ENCODE peak calls at places on chromosome 7, in four cellular contexts. E is K562, B is SK-N-SH, U is HepG2. K is an unnamed sample.

GRCh38 chr7:81484266-81484665 is 285.6 kb downstream of the HGF start:
- DNase-seq in B (no peak), U (peak), E (no peak), K (no peak)

GRCh38 chr7:134458341-134458805 is 527 bp downstream of the AKR1B1 start:
- DNase-seq in E (no peak), B (peak), U (peak), K (no peak)

GRCh38 chr7:41156268-41156667 is 546.6 kb downstream of the INHBA start:
- DNase-seq in E (no peak), B (no peak), U (no peak), K (no peak)

GRCh38 chr7:92837214-92837749 is 909 bp upstream of the CDK6 start:
- DNase-seq in E (peak), B (peak), U (peak), K (no peak)

GRCh38 chr7:140899883-140900282 is 24.8 kb downstream of the BRAF start:
- DNase-seq in B (peak), U (peak), E (no peak), K (no peak)

GRCh38 chr7:43204081-43204480 is 91.6 kb downstream of the HECW1 start:
- DNase-seq in B (no peak), E (no peak), U (no peak), K (no peak)

GRCh38 chr7:122748195-122748594 is 45.5 kb upstream of the RNF148 start:
- DNase-seq in B (no peak), U (no peak), E (no peak), K (no peak)

GRCh38 chr7:33039905-33040292 is 22.7 kb downstream of the NT5C3A start:
- DNase-seq in E (no peak), U (no peak), B (no peak), K (no peak)

GRCh38 chr7:98148607-98149006 is 41.9 kb downstream of the LMTK2 start:
- DNase-seq in U (no peak), B (no peak), E (no peak), K (no peak)

GRCh38 chr7:98354511-98355249 is 46.2 kb downstream of the BAIAP2L1 start:
- DNase-seq in U (peak), E (no peak), B (no peak), K (peak)

GRCh38 chr7:83798489-83798888 is 149.6 kb upstream of the SEMA3E start:
- DNase-seq in U (no peak), B (no peak), E (no peak), K (no peak)

DNA sequence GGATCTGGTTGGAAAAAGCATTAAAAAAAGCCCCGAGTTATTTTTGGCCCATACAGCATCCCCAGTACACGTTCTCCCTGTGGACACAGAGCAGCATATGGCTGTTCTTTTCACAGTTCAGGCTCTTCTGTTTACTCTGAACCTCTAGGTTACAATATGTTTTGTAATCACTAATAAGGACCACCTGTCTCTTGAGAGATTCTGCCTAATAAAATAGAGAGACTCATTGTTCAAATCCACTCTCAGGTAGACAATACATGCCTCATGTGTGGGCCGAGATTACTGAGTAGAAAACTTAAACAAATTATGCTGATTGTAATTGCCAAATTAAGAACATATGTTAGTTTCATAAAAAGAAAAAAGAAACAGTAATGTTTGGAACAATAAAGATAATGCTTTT is 647.7 kb downstream of the GRM8 start:
- DNase-seq in U (no peak), E (no peak), B (peak), K (no peak)
- TF ChIP-seq ELF1 in U (no peak), E (no peak), B (no peak), K (no peak)

DNA sequence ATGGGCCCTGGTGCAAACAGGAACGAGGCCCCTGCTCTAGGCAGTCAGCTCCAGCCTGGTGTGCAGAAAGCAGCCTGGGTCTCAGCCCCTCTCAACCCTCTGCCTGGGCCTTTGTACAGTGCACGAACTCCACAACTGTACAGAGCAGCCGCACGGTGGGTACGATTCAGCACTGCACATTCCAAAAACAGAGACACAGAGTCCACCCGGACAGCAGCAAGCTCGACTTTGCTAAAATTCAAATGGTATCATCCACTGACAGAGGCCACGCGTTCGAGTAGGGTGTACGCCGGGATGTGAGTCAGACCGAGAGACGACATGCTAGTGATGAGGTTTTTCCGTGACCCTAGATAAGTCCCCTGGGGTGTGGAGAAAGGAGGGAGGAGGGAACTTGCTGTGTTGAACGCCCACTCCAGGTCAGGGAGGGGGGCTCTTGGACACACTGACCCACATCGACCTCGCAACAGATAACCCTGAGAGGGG is 65.6 kb upstream of the PDGFA start:
- DNase-seq in B (no peak), U (no peak), E (peak), K (no peak)
- TF ChIP-seq ELF1 in B (no peak), U (no peak), E (no peak), K (no peak)

GRCh38 chr7:16742547-16742946 is 11.0 kb upstream of the TSPAN13 start:
- DNase-seq in U (no peak), B (no peak), E (no peak), K (no peak)

GRCh38 chr7:16739863-16740622 is 13.5 kb upstream of the TSPAN13 start:
- DNase-seq in U (no peak), E (peak), B (no peak), K (peak)

GRCh38 chr7:16740996-16741395 is 12.6 kb upstream of the TSPAN13 start:
- DNase-seq in U (no peak), E (no peak), B (no peak), K (no peak)

GRCh38 chr7:16741676-16742075 is 11.9 kb upstream of the TSPAN13 start:
- DNase-seq in E (no peak), B (no peak), U (no peak), K (no peak)

DNA sequence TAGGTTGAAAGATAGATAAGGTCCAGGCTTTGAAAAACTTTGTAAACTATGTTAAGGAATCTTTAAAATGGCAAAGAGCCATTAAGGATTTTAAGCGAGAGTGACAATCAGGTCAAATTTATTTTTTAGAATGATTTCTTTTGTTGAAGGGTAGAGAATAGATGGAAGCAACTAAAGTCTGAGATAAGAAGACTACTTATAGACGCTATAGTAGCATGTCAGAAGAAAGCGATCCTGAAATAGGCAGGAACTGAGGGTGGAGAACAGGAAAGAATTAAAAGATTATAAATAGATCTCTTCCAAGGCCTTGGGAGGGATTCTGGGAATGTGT is 13.0 kb upstream of the TSPAN13 start:
- DNase-seq in E (no peak), B (no peak), U (no peak), K (no peak)
- TF ChIP-seq ELF1 in E (no peak), B (no peak), U (no peak), K (no peak)

GRCh38 chr7:1672851-1673486 is 2.9 kb downstream of the ELFN1 start:
- DNase-seq in B (no peak), U (no peak), E (no peak), K (no peak)
- TF ChIP-seq ELF1 in B (no peak), U (no peak), E (no peak), K (no peak)

K was measured in HCT116.